ENCODE peak calls at places on chromosomes 16 and 17, in four cellular contexts. M is adipocyte, W is fibroblast of lung, F is lower lobe of right lung. G is an unnamed sample.

GRCh38 chr16:85172465-85173071 is 60.3 kb upstream of the CIBAR2 start:
- DNase-seq in M (peak; percentile 72), W (peak; percentile 49), F (peak; percentile 47), G (peak; percentile 36)

GRCh38 chr17:80732268-80732667 is 187.6 kb downstream of the RPTOR start:
- DNase-seq in M (peak; percentile 64), W (peak; percentile 62), F (no peak), G (no peak)

GRCh38 chr17:71023631-71024030 is 854.3 kb downstream of the KCNJ2 start:
- DNase-seq in M (no peak), W (peak; percentile 20), F (no peak), G (no peak)

GRCh38 chr16:4180511-4180910 is 61.4 kb downstream of the SRL start:
- DNase-seq in M (no peak), W (no peak), F (no peak), G (no peak)

GRCh38 chr16:83137326-83137770 is 510.6 kb downstream of the CDH13 start:
- DNase-seq in M (no peak), W (peak; percentile 82), F (no peak), G (peak; percentile 32)

GRCh38 chr16:29820271-29820701 is at the start of gene MVP:
- DNase-seq in M (peak; percentile 84), W (peak; percentile 67), F (peak; percentile 84), G (peak; percentile 78)

GRCh38 chr16:31498493-31498892 is 9.7 kb downstream of the RUSF1 start:
- DNase-seq in M (no peak), W (no peak), F (no peak), G (no peak)

GRCh38 chr17:4947411-4948165 is 742 bp downstream of the PFN1 start:
- DNase-seq in M (peak; percentile 74), W (peak; percentile 58), F (peak; percentile 78), G (peak; percentile 55)

GRCh38 chr17:82520041-82520910 is 744 bp downstream of the FOXK2 start:
- DNase-seq in M (peak; percentile 68), W (no peak), F (peak; percentile 55), G (peak; percentile 28)

GRCh38 chr17:17837380-17837821 is 615 bp upstream of the SREBF1 start:
- DNase-seq in M (peak; percentile 69), W (peak; percentile 85), F (no peak), G (peak; percentile 57)

GRCh38 chr16:61432421-61432820 is 603.8 kb downstream of the CDH8 start:
- DNase-seq in M (no peak), W (no peak), F (no peak), G (no peak)

GRCh38 chr17:40457369-40457768 is 14.1 kb downstream of the IGFBP4 start:
- DNase-seq in M (no peak), W (no peak), F (no peak), G (no peak)

GRCh38 chr16:27983244-27983643 is 80.3 kb downstream of the GSG1L start:
- DNase-seq in M (no peak), W (no peak), F (no peak), G (no peak)

GRCh38 chr17:42049834-42050359 is 504 bp downstream of the C17orf113 start:
- DNase-seq in M (no peak), W (no peak), F (no peak), G (no peak)

GRCh38 chr16:81702506-81702905 is 76.6 kb upstream of the PLCG2 start:
- DNase-seq in M (no peak), W (no peak), F (peak; percentile 2), G (no peak)

GRCh38 chr16:65884018-65884417 is 482.5 kb upstream of the CDH5 start:
- DNase-seq in M (no peak), W (no peak), F (no peak), G (peak; percentile 56)

DNA sequence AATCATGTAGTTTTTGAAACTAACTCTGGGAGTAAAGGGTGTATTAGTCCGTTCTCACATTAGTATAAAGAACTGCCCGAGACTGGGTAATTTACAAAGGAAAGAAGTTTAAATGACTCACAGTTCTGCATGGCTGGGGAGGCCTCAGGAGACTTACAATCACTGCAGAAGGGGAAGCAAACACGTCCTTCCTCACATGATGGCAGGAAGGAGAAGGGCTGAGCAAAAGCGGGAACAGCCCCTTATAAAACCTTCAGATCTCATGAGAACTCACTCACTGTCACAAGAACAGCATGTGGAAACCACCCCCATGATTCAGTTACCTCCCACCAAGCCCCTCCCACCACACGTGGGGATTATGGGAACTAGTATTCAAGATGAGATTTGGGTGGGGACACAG is 256.5 kb upstream of the TNRC6C start:
- DNase-seq in M (no peak), W (no peak), F (no peak), G (no peak)
- H3K9me3 ChIP-seq in M (peaks cover 51% of the 10 kb centered on the region), W (no peaks in the 10 kb centered on the region), F (peaks cover 10% of the 10 kb centered on the region), G (peaks cover 3% of the 10 kb centered on the region)

GRCh38 chr17:6195123-6195522 is 124.9 kb downstream of the WSCD1 start:
- DNase-seq in M (no peak), W (no peak), F (no peak), G (no peak)
- H3K27me3 ChIP-seq in M (peaks cover 8% of the 10 kb centered on the region), W (no peaks in the 10 kb centered on the region), F (peaks cover 4% of the 10 kb centered on the region), G (no peaks in the 10 kb centered on the region)

GRCh38 chr17:49069585-49070273 is 62.8 kb upstream of the B4GALNT2 start:
- DNase-seq in M (no peak), W (no peak), F (no peak), G (no peak)
- H3K9me3 ChIP-seq in M (peaks cover 3% of the 10 kb centered on the region), W (no peaks in the 10 kb centered on the region), F (no peaks in the 10 kb centered on the region), G (no peaks in the 10 kb centered on the region)

GRCh38 chr17:1905190-1905919 is 75.5 kb downstream of the RPA1 start:
- DNase-seq in M (no peak), W (no peak), F (no peak), G (no peak)
- H3K27me3 ChIP-seq in M (peaks cover 41% of the 10 kb centered on the region), W (peaks cover 20% of the 10 kb centered on the region), F (peaks cover 32% of the 10 kb centered on the region), G (no peaks in the 10 kb centered on the region)

GRCh38 chr16:67571981-67572431 is 9.7 kb downstream of the CTCF start:
- DNase-seq in M (peak; percentile 72), W (no peak), F (no peak), G (no peak)
- H3K9me3 ChIP-seq in M (no peaks in the 10 kb centered on the region), W (no peaks in the 10 kb centered on the region), F (no peaks in the 10 kb centered on the region), G (no peaks in the 10 kb centered on the region)

DNA sequence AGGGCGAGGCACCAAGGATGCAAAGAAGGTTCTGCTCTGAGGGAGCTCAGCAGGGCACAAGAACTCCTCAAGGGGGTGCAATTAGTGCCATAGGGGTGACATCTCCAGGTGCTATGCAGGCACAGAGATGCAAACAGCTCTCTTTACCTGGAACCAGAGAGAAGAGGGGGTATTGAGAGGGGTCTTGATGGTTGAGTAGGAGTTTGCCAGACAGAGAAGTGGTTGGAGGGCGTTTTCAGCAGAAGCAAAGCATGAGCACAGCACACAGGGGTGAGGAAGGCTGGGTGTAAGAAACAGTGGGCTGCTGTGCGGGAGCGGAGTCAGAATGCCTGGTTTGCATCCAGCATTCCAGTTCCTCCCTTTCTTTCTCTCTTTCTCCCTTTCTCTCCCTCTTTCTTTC is 81.8 kb upstream of the LHX1 start:
- DNase-seq in M (no peak), W (no peak), F (no peak), G (no peak)
- H3K27me3 ChIP-seq in M (peaks cover 29% of the 10 kb centered on the region), W (peaks cover 10% of the 10 kb centered on the region), F (peaks cover 13% of the 10 kb centered on the region), G (no peaks in the 10 kb centered on the region)

DNA sequence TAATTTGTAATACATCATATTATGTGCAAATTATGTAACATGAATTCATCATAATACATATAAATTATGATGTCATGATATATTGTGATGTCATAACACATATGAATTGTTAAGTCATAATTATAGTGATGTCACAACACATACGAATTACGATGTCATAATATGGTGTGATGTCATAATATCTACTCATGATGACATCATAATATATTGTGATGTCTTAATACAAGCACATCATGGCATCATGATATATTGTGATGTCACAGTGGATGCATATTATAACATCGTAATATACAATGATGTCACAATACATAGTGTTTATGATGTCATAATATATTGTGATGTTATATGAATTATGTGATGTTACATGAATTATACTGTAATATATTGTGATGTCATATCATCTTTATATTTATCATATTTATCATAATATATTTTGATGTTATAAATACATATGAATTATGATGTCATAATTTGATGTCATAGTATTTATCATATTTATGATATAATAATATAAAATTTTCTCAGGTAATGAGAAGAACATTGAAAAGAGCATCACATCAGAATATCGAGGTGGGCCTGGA is 1793.0 kb downstream of the TP53TG3F start:
- DNase-seq in M (peak; percentile 7), W (peak; percentile 8), F (no peak), G (no peak)
- H3K9me3 ChIP-seq in M (no peaks in the 10 kb centered on the region), W (no peaks in the 10 kb centered on the region), F (no peaks in the 10 kb centered on the region), G (no peaks in the 10 kb centered on the region)